ENCODE peak calls at places on chromosomes 3 and 15, in nine cellular contexts. U is sigmoid colon, L is stomach, S is K562, B is HL-60, A is SK-N-SH, E is HCT116, Z is suprapubic skin, M is esophagus muscularis mucosa. Q is an unnamed sample.

GRCh38 chr3:10552631-10552943 is 47.2 kb upstream of the ATP2B2 start:
- DNase-seq in A (no peak), Z (no peak), L (no peak), M (peak; percentile 53), E (no peak), B (peak; percentile 10), U (peak; percentile 11), S (no peak), Q (no peak)

GRCh38 chr15:38050529-38050928 is 116.1 kb downstream of the TMCO5A start:
- DNase-seq in B (no peak), U (no peak), S (no peak), L (no peak), A (no peak), M (no peak), E (no peak), Z (no peak), Q (no peak)

GRCh38 chr15:56805466-56806146 is 72.3 kb upstream of the ZNF280D start:
- DNase-seq in L (no peak), U (no peak), M (no peak), B (no peak), A (no peak), S (no peak), Z (no peak), E (peak; percentile 65), Q (no peak)

GRCh38 chr15:58146734-58147133 is 8.6 kb downstream of the AQP9 start:
- DNase-seq in B (peak; percentile 78), E (no peak), L (no peak), Z (no peak), S (no peak), U (no peak), A (no peak), M (no peak), Q (no peak)

GRCh38 chr3:36677331-36678007 is 86.9 kb downstream of the DCLK3 start:
- DNase-seq in B (no peak), M (no peak), U (no peak), A (no peak), S (no peak), E (peak; percentile 29), Z (no peak), L (no peak), Q (no peak)

GRCh38 chr3:135650309-135650708 is 315.2 kb upstream of the PPP2R3A start:
- DNase-seq in A (no peak), Z (no peak), E (no peak), U (no peak), M (peak; percentile 89), L (no peak), S (no peak), B (no peak), Q (no peak)

GRCh38 chr3:197471221-197472010 is 84.4 kb downstream of the BDH1 start:
- DNase-seq in E (no peak), M (no peak), S (no peak), Z (no peak), B (no peak), L (no peak), U (no peak), A (no peak), Q (no peak)

GRCh38 chr15:62672268-62672667 is 370.3 kb upstream of the TPM1 start:
- DNase-seq in L (no peak), Z (no peak), E (no peak), M (no peak), A (no peak), U (no peak), B (no peak), S (no peak), Q (no peak)

GRCh38 chr15:30065025-30065801 is 17.5 kb upstream of the GOLGA8J start:
- DNase-seq in A (no peak), Z (no peak), E (no peak), S (no peak), U (no peak), B (no peak), L (no peak), M (no peak), Q (no peak)

GRCh38 chr3:65596511-65597224 is 442.1 kb downstream of the MAGI1 start:
- DNase-seq in A (peak; percentile 16), L (no peak), E (no peak), M (no peak), U (no peak), Z (no peak), B (no peak), S (no peak), Q (no peak)

GRCh38 chr3:53162672-53163458 is 1.9 kb downstream of the PRKCD start:
- DNase-seq in E (no peak), M (no peak), Z (no peak), S (peak; percentile 21), A (no peak), U (no peak), L (peak; percentile 45), B (no peak), Q (peak; percentile 31)

GRCh38 chr15:57507111-57507510 is 84.6 kb upstream of the MYZAP start:
- DNase-seq in A (no peak), L (no peak), Z (no peak), S (no peak), U (no peak), M (no peak), E (no peak), B (no peak), Q (no peak)

GRCh38 chr3:64399205-64399800 is 174.0 kb upstream of the PRICKLE2 start:
- DNase-seq in B (peak; percentile 9), S (peak; percentile 13), E (peak; percentile 7), U (no peak), Z (no peak), A (peak; percentile 58), M (peak; percentile 55), L (no peak), Q (peak; percentile 46)

GRCh38 chr15:98889930-98890695 is 117.5 kb downstream of the PGPEP1L start:
- DNase-seq in M (no peak), B (no peak), U (no peak), E (no peak), S (no peak), A (no peak), L (no peak), Z (no peak), Q (no peak)

GRCh38 chr3:11717768-11718581 is 74.3 kb upstream of the VGLL4 start:
- DNase-seq in E (no peak), Z (no peak), U (no peak), A (no peak), S (no peak), B (no peak), L (no peak), M (no peak), Q (no peak)

GRCh38 chr15:47437492-47437891 is 279.8 kb upstream of the SEMA6D start:
- DNase-seq in U (no peak), Z (no peak), M (no peak), A (no peak), L (no peak), B (no peak), S (no peak), E (no peak), Q (no peak)

DNA sequence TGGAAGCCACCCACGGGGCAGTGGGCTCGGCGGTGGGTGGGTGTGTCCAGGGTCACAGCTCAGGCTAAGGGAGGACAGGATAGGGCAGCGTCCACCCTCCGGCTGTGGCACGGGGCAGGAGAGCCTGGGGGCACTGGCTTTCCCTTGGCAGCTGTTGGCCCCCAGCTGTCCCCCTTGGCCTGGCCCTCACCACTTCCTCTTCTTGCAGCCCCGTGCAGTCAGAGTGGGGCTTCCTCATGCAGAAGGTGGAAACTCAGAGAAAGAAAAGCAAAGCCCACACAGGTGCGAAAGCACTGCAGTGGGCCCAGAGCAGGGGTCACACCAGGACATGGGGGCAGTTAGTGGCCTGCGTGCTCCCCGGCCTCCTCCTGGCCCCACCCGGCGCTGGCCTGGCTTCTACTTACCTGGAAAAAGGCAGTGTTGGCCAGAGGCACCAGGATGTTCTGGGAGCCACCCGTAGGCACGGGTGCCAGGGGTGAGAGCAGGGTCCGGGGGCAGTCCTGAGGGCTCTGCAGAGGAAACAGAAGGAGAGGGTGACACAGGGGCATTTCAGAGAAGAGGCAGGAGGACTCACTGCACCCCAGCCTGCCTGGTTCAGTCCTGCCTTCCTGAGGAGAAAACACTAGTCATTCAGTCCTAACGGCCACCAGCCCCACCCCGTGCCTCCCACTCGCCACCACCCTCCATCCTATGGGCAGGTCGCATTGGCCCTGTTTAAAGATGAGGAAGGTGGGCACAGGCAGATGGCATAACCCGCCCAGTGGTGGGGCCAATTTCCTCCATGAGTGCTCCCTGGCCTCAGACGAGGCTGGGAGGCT is 28.3 kb downstream of the PLXND1 start:
- DNase-seq in L (no peak), A (no peak), M (no peak), B (peak; percentile 92), S (peak; percentile 41), E (no peak), U (no peak), Z (no peak), Q (no peak)
- TF ChIP-seq POLR2AphosphoS5 in L (no peak), A (no peak), M (no peak), B (peak; percentile 77), S (no peak), E (no peak), U (no peak), Z (no peak), Q (no peak)

DNA sequence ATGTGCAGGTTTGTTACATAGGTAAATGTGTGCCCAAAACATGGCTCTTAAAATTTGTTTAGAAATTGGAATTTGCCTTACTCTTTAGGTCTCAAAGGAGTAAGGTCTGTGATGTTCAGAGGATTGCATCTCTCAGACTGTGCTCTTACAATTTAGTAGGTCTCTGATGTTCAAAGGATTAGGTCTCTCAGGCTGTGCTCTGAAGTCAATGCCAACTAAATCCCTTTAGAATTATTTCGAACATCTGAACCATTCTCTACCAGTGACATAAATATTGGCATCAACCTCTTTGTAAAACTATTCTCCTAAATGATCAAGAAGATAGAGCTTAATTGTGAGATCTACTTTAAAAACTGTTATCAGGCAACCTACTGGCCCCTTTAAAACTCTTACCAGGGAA is at the start of gene OR5K1:
- DNase-seq in S (no peak), U (no peak), A (no peak), E (no peak), B (no peak), M (no peak), Z (no peak), L (no peak), Q (no peak)
- H3K27ac ChIP-seq in S (no peak within 1 kb of the TSS), U (no peak within 1 kb of the TSS), A (no peak within 1 kb of the TSS), E (no peak within 1 kb of the TSS), B (no peak within 1 kb of the TSS), M (no peak within 1 kb of the TSS), Z (no peak within 1 kb of the TSS), L (no peak within 1 kb of the TSS), Q (no peak within 1 kb of the TSS)

GRCh38 chr3:124883191-124883747 is 3.9 kb downstream of the ITGB5 start:
- DNase-seq in L (no peak), E (no peak), S (no peak), A (no peak), Z (no peak), U (no peak), M (no peak), B (no peak), Q (no peak)
- TF ChIP-seq POLR2AphosphoS5 in L (no peak), E (no peak), S (no peak), A (no peak), Z (no peak), U (no peak), M (no peak), B (no peak), Q (no peak)

DNA sequence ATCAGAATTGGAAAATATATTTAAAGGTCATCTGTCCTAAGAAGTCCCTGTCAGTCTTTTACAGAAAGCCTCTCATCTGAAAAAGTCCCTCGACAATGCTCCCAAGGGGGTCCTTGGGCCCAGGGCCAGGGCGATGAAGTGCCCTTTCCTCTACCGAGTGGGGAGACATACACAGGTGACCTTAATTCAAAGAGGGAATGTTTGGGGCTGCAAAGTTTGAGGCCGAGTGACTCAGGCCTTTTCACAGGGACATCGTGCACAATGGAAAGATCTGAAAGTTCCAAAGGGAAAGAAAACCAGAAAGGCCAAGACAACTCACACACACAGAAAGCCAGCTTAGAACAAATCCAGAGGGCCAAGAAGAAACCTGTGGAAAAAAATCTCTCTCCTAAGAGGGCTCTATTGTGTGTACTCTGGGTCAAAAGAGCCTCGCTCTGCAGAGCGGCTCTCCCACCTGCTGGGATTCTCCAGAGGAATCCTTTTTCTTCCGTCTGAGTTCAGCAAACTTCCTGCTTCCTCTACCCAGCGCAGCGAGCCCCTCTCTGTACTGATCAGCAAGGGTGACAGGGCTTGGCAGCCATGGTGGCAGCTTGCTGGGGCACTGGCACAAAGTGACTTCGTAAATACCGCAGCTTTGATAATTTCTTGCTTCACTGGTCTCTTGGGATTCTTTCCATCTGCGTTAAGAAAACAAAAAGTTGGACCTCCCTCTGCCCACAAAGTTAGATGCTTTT is 259.1 kb downstream of the OPA1 start:
- DNase-seq in L (peak; percentile 88), E (no peak), S (no peak), B (no peak), A (no peak), Z (no peak), M (no peak), U (no peak), Q (peak; percentile 63)
- H3K27ac ChIP-seq in L (peak overlapping the region; percentile 77), E (no peak overlapping the region), S (peak overlapping the region; percentile 59), B (no peak overlapping the region), A (no peak overlapping the region), Z (peak overlapping the region; percentile 25), M (peak overlapping the region; percentile 35), U (peak overlapping the region; percentile 30), Q (peak overlapping the region; percentile 66)